ENCODE peak calls at places on chromosomes 2 and 18, in nine cellular contexts. T is stimulated activated CD4-positive, alpha-beta T cell treated with anti-CD3 and anti-CD28 coated beads, TNF-alpha, amount 100 ng/mL, for 48 hours; G is Calu3; H is activated T-cell treated with anti-CD3 and anti-CD28 coated beads, Interleukin-2, amount 50 U/mL, for 72 hours; I is sciatic nerve; O is stomach; V is activated naive CD4-positive, alpha-beta T cell; J is A549; K is cardiac septum. C is an unnamed sample.

GRCh38 chr2:19140463-19141208 is 217.8 kb downstream of the OSR1 start:
- DNase-seq in I (no peak), V (no peak), T (no peak), H (no peak), G (peak; percentile 66), J (peak; percentile 98), O (no peak), K (no peak), C (no peak)

GRCh38 chr2:180291552-180292421 is 284.7 kb upstream of the CWC22 start:
- DNase-seq in K (no peak), V (no peak), I (no peak), H (no peak), G (peak; percentile 53), T (no peak), O (no peak), J (peak; percentile 31), C (no peak)

GRCh38 chr2:150885236-150885635 is 376.4 kb downstream of the RBM43 start:
- DNase-seq in V (no peak), K (no peak), T (no peak), H (no peak), I (no peak), J (no peak), O (no peak), G (no peak), C (no peak)

GRCh38 chr2:227597993-227598392 is 700 bp upstream of the SCYGR2 start:
- DNase-seq in V (no peak), I (no peak), O (no peak), J (no peak), T (no peak), K (no peak), H (no peak), G (peak; percentile 39), C (no peak)

GRCh38 chr18:24672165-24672950 is 211.9 kb downstream of the HRH4 start:
- DNase-seq in K (no peak), H (no peak), V (no peak), I (no peak), T (no peak), G (no peak), O (no peak), J (no peak), C (no peak)

GRCh38 chr2:158783923-158784322 is 11.2 kb upstream of the DAPL1 start:
- DNase-seq in T (no peak), V (no peak), K (no peak), O (no peak), G (no peak), I (no peak), H (no peak), J (no peak), C (no peak)

GRCh38 chr2:9663008-9663879 is 32.4 kb upstream of the YWHAQ start:
- DNase-seq in J (no peak), K (no peak), T (no peak), I (no peak), O (no peak), V (no peak), G (no peak), H (no peak), C (no peak)

GRCh38 chr18:47075098-47075883 is 39.9 kb upstream of the ELOA2 start:
- DNase-seq in G (peak; percentile 31), J (peak; percentile 10), K (no peak), V (no peak), O (no peak), I (no peak), H (no peak), T (no peak), C (no peak)

GRCh38 chr18:22998336-22998735 is 65.2 kb downstream of the RBBP8 start:
- DNase-seq in K (no peak), T (no peak), O (no peak), V (no peak), G (no peak), J (no peak), I (no peak), H (no peak), C (no peak)

GRCh38 chr18:55435592-55435991 is 152.4 kb downstream of the TCF4 start:
- DNase-seq in G (no peak), O (no peak), J (no peak), V (no peak), I (no peak), T (no peak), H (no peak), K (no peak), C (no peak)

GRCh38 chr18:64202836-64203235 is 53.9 kb upstream of the LINC00305 start:
- DNase-seq in H (no peak), I (no peak), K (no peak), V (no peak), G (peak; percentile 36), O (no peak), T (no peak), J (no peak), C (no peak)

GRCh38 chr2:127465258-127465657 is 47.0 kb downstream of the PROC start:
- DNase-seq in K (no peak), O (no peak), J (no peak), V (no peak), T (peak; percentile 20), H (peak; percentile 36), G (no peak), I (no peak), C (no peak)

GRCh38 chr2:111145103-111145760 is 24.5 kb downstream of the BCL2L11 start:
- DNase-seq in O (no peak), J (no peak), K (no peak), G (no peak), V (no peak), I (no peak), H (no peak), T (no peak), C (no peak)

GRCh38 chr2:28339516-28340175 is 53.0 kb upstream of the FOSL2 start:
- DNase-seq in T (no peak), H (no peak), G (no peak), J (no peak), V (no peak), K (no peak), I (peak; percentile 59), O (no peak), C (no peak)

GRCh38 chr2:113158884-113159553 is 14.8 kb upstream of the PSD4 start:
- DNase-seq in J (no peak), T (no peak), H (no peak), O (no peak), G (no peak), I (no peak), V (no peak), K (no peak), C (no peak)

GRCh38 chr2:210195066-210195852 is 24.1 kb upstream of the KANSL1L start:
- DNase-seq in T (no peak), O (no peak), H (no peak), K (no peak), I (no peak), V (no peak), G (no peak), J (peak; percentile 57), C (no peak)

GRCh38 chr18:10792181-10792580 is 266.4 kb downstream of the NAPG start:
- DNase-seq in J (no peak), G (no peak), H (no peak), K (no peak), I (no peak), V (no peak), T (no peak), O (no peak), C (no peak)

GRCh38 chr18:29588446-29589100 is 1411.6 kb upstream of the CDH2 start:
- DNase-seq in J (no peak), G (no peak), O (no peak), V (no peak), K (no peak), I (no peak), H (no peak), T (no peak), C (no peak)

GRCh38 chr2:33129661-33130447 is 183.1 kb downstream of the LTBP1 start:
- DNase-seq in J (no peak), T (no peak), H (no peak), I (no peak), G (no peak), K (no peak), O (no peak), V (no peak), C (no peak)

GRCh38 chr18:457120-457519 is 43.4 kb downstream of the COLEC12 start:
- DNase-seq in I (peak; percentile 70), V (no peak), H (no peak), T (no peak), O (no peak), J (no peak), K (peak; percentile 79), G (no peak), C (no peak)

GRCh38 chr18:78542204-78542603 is 437.4 kb upstream of the SALL3 start:
- DNase-seq in H (no peak), O (peak; percentile 94), J (peak; percentile 45), V (no peak), K (no peak), I (peak; percentile 79), T (no peak), G (no peak), C (no peak)

GRCh38 chr2:32750880-32751279 is 123.0 kb downstream of the TTC27 start:
- DNase-seq in O (no peak), I (no peak), J (no peak), T (no peak), V (no peak), G (no peak), K (no peak), H (no peak), C (no peak)

GRCh38 chr18:75654928-75655745 is 227.6 kb upstream of the SMIM21 start:
- DNase-seq in H (no peak), O (no peak), J (no peak), G (no peak), K (no peak), T (no peak), I (peak; percentile 71), V (no peak), C (no peak)